ENCODE peak calls at places on chromosomes 4 and X, in seven cellular contexts. One of them, this sample, is unnamed.

GRCh38 chr4:71841336-71841735 is 57.5 kb upstream of the GC start:
- DNase-seq in epithelial cell of prostate: no peak
- DNase-seq in SW480: no peak
- DNase-seq in uterus: no peak
- DNase-seq in WERI-Rb-1: no peak
- DNase-seq in AML-193: no peak
- DNase-seq in left ventricle myocardium inferior: no peak
- DNase-seq in this sample: no peak

GRCh38 chr4:184471872-184472539 is 2.3 kb downstream of the IRF2 start:
- DNase-seq in epithelial cell of prostate: no peak
- DNase-seq in SW480: peak
- DNase-seq in uterus: no peak
- DNase-seq in WERI-Rb-1: peak
- DNase-seq in AML-193: peak
- DNase-seq in left ventricle myocardium inferior: no peak
- DNase-seq in this sample: no peak

GRCh38 chr4:118920247-118920646 is 31.6 kb downstream of the SYNPO2 start:
- DNase-seq in epithelial cell of prostate: no peak
- DNase-seq in SW480: no peak
- DNase-seq in uterus: peak
- DNase-seq in WERI-Rb-1: no peak
- DNase-seq in AML-193: no peak
- DNase-seq in left ventricle myocardium inferior: peak
- DNase-seq in this sample: no peak

GRCh38 chr4:4388836-4389575 is 2.1 kb downstream of the NSG1 start:
- DNase-seq in epithelial cell of prostate: no peak
- DNase-seq in SW480: no peak
- DNase-seq in uterus: no peak
- DNase-seq in WERI-Rb-1: no peak
- DNase-seq in AML-193: no peak
- DNase-seq in left ventricle myocardium inferior: no peak
- DNase-seq in this sample: no peak

GRCh38 chrX:72021975-72022374 is 109.7 kb downstream of the RTL5 start:
- DNase-seq in epithelial cell of prostate: no peak
- DNase-seq in SW480: peak
- DNase-seq in uterus: no peak
- DNase-seq in WERI-Rb-1: peak
- DNase-seq in AML-193: no peak
- DNase-seq in left ventricle myocardium inferior: no peak
- DNase-seq in this sample: no peak

GRCh38 chr4:16670726-16671125 is 227.7 kb downstream of the LDB2 start:
- DNase-seq in epithelial cell of prostate: no peak
- DNase-seq in SW480: no peak
- DNase-seq in uterus: no peak
- DNase-seq in WERI-Rb-1: no peak
- DNase-seq in AML-193: no peak
- DNase-seq in left ventricle myocardium inferior: no peak
- DNase-seq in this sample: no peak

GRCh38 chr4:17058506-17058905 is 160.1 kb upstream of the LDB2 start:
- DNase-seq in epithelial cell of prostate: no peak
- DNase-seq in SW480: no peak
- DNase-seq in uterus: peak
- DNase-seq in WERI-Rb-1: no peak
- DNase-seq in AML-193: no peak
- DNase-seq in left ventricle myocardium inferior: peak
- DNase-seq in this sample: no peak

GRCh38 chrX:47574096-47574553 is 8.1 kb upstream of the TIMP1 start:
- DNase-seq in epithelial cell of prostate: no peak
- DNase-seq in SW480: no peak
- DNase-seq in uterus: no peak
- DNase-seq in WERI-Rb-1: no peak
- DNase-seq in AML-193: no peak
- DNase-seq in left ventricle myocardium inferior: no peak
- DNase-seq in this sample: no peak

GRCh38 chrX:40099046-40099968 is 1.5 kb upstream of the BCOR start:
- DNase-seq in epithelial cell of prostate: no peak
- DNase-seq in SW480: peak
- DNase-seq in uterus: peak
- DNase-seq in WERI-Rb-1: peak
- DNase-seq in AML-193: no peak
- DNase-seq in left ventricle myocardium inferior: peak
- DNase-seq in this sample: no peak

GRCh38 chr4:1237981-1238675 is 10.8 kb downstream of the CTBP1 start:
- DNase-seq in epithelial cell of prostate: no peak
- DNase-seq in SW480: no peak
- DNase-seq in uterus: peak
- DNase-seq in WERI-Rb-1: no peak
- DNase-seq in AML-193: no peak
- DNase-seq in left ventricle myocardium inferior: peak
- DNase-seq in this sample: no peak

GRCh38 chr4:102705391-102705935 is 55.3 kb downstream of the MANBA start:
- DNase-seq in epithelial cell of prostate: no peak
- DNase-seq in SW480: no peak
- DNase-seq in uterus: no peak
- DNase-seq in WERI-Rb-1: no peak
- DNase-seq in AML-193: no peak
- DNase-seq in left ventricle myocardium inferior: no peak
- DNase-seq in this sample: no peak

GRCh38 chrX:22665818-22666217 is 333.9 kb upstream of the DDX53 start:
- DNase-seq in epithelial cell of prostate: no peak
- DNase-seq in SW480: no peak
- DNase-seq in uterus: no peak
- DNase-seq in WERI-Rb-1: no peak
- DNase-seq in AML-193: no peak
- DNase-seq in left ventricle myocardium inferior: no peak
- DNase-seq in this sample: no peak

GRCh38 chrX:42673411-42673810 is 104.6 kb downstream of the PPP1R2C start:
- DNase-seq in epithelial cell of prostate: no peak
- DNase-seq in SW480: no peak
- DNase-seq in uterus: no peak
- DNase-seq in WERI-Rb-1: no peak
- DNase-seq in AML-193: no peak
- DNase-seq in left ventricle myocardium inferior: no peak
- DNase-seq in this sample: no peak

GRCh38 chr4:8082517-8083055 is 76.0 kb downstream of the ABLIM2 start:
- DNase-seq in epithelial cell of prostate: no peak
- DNase-seq in SW480: no peak
- DNase-seq in uterus: no peak
- DNase-seq in WERI-Rb-1: no peak
- DNase-seq in AML-193: no peak
- DNase-seq in left ventricle myocardium inferior: no peak
- DNase-seq in this sample: no peak

GRCh38 chr4:69522554-69522953 is 26.8 kb upstream of the UGT2B4 start:
- DNase-seq in epithelial cell of prostate: no peak
- DNase-seq in SW480: no peak
- DNase-seq in uterus: no peak
- DNase-seq in WERI-Rb-1: no peak
- DNase-seq in AML-193: no peak
- DNase-seq in left ventricle myocardium inferior: no peak
- DNase-seq in this sample: no peak

GRCh38 chr4:77187231-77187630 is 30.2 kb downstream of the CCNG2 start:
- DNase-seq in epithelial cell of prostate: no peak
- DNase-seq in SW480: no peak
- DNase-seq in uterus: no peak
- DNase-seq in WERI-Rb-1: no peak
- DNase-seq in AML-193: no peak
- DNase-seq in left ventricle myocardium inferior: no peak
- DNase-seq in this sample: no peak

GRCh38 chrX:97224148-97224547 is 340.4 kb downstream of the RPA4 start:
- DNase-seq in epithelial cell of prostate: no peak
- DNase-seq in SW480: no peak
- DNase-seq in uterus: no peak
- DNase-seq in WERI-Rb-1: no peak
- DNase-seq in AML-193: no peak
- DNase-seq in left ventricle myocardium inferior: no peak
- DNase-seq in this sample: no peak

GRCh38 chr4:2036866-2037265 is 22.3 kb upstream of the NAT8L start:
- DNase-seq in epithelial cell of prostate: no peak
- DNase-seq in SW480: no peak
- DNase-seq in uterus: no peak
- DNase-seq in WERI-Rb-1: peak
- DNase-seq in AML-193: no peak
- DNase-seq in left ventricle myocardium inferior: no peak
- DNase-seq in this sample: no peak

GRCh38 chrX:106730385-106730784 is 3.9 kb downstream of the RNF128 start:
- DNase-seq in epithelial cell of prostate: no peak
- DNase-seq in SW480: no peak
- DNase-seq in uterus: no peak
- DNase-seq in WERI-Rb-1: no peak
- DNase-seq in AML-193: no peak
- DNase-seq in left ventricle myocardium inferior: no peak
- DNase-seq in this sample: no peak

This sample was measured in non-pigmented ciliary epithelial cell.